ENCODE peak calls at places on chromosome 9, in six cellular contexts. I, P, R, A, O and M are unnamed samples.

GRCh38 chr9:82148849-82149544 is 160.4 kb downstream of the SPATA31D1 start:
- DNase-seq in I (no peak), A (no peak), O (peak), P (peak), R (no peak), M (no peak)

GRCh38 chr9:76571288-76572204 is 112.6 kb downstream of the GCNT1 start:
- DNase-seq in P (no peak), R (peak), O (no peak), A (no peak), I (no peak), M (no peak)

GRCh38 chr9:7366121-7366520 is 433.5 kb downstream of the DMAC1 start:
- DNase-seq in A (no peak), I (no peak), R (no peak), O (no peak), P (no peak), M (no peak)

GRCh38 chr9:131394464-131395026 is 659 bp downstream of the PRRC2B start:
- DNase-seq in A (no peak), O (no peak), R (peak), P (no peak), I (peak), M (no peak)

GRCh38 chr9:94799578-94800264 is 73.2 kb downstream of the AOPEP start:
- DNase-seq in I (no peak), A (no peak), O (no peak), R (peak), P (no peak), M (no peak)

GRCh38 chr9:114006155-114006550 is 71.9 kb downstream of the AMBP start:
- DNase-seq in I (no peak), R (no peak), A (no peak), P (no peak), O (no peak), M (no peak)

GRCh38 chr9:31030741-31031202 is 1353.7 kb upstream of the ACO1 start:
- DNase-seq in O (no peak), P (peak), R (peak), A (no peak), I (no peak), M (no peak)

GRCh38 chr9:121075251-121076036 is 689 bp downstream of the CNTRL start:
- DNase-seq in O (no peak), R (no peak), I (no peak), A (no peak), P (peak), M (no peak)

GRCh38 chr9:95341262-95342011 is 23.9 kb upstream of the FANCC start:
- DNase-seq in O (no peak), P (no peak), I (no peak), A (no peak), R (peak), M (no peak)

GRCh38 chr9:116154334-116154975 is 864 bp downstream of the PAPPA start:
- DNase-seq in O (peak), A (no peak), P (no peak), R (peak), I (no peak), M (no peak)

GRCh38 chr9:75709698-75710097 is 180.8 kb upstream of the PCSK5 start:
- DNase-seq in I (no peak), P (no peak), O (no peak), R (no peak), A (no peak), M (no peak)